ENCODE peak calls at places on chromosomes 12 and 14, in four cellular contexts. L is foreskin keratinocyte, O is aorta, T is Panc1. F is an unnamed sample.

GRCh38 chr14:101477648-101478047 is 83.6 kb upstream of the DIO3 start:
- DNase-seq in T (no peak), O (no peak), L (no peak), F (no peak)

GRCh38 chr14:42316746-42317145 is 710.1 kb downstream of the LRFN5 start:
- DNase-seq in L (no peak), T (no peak), O (no peak), F (no peak)

GRCh38 chr12:15886372-15887042 is 4.3 kb downstream of the STRAP start:
- DNase-seq in O (no peak), L (no peak), T (no peak), F (no peak)

GRCh38 chr12:571795-572531 is 91.3 kb downstream of the NINJ2 start:
- DNase-seq in T (peak), O (peak), L (peak), F (no peak)

GRCh38 chr14:61076531-61076930 is 95.5 kb downstream of the SLC38A6 start:
- DNase-seq in O (no peak), T (no peak), L (no peak), F (no peak)

GRCh38 chr14:73269729-73270651 is 32.7 kb downstream of the PAPLN start:
- DNase-seq in L (no peak), T (no peak), O (peak), F (no peak)

GRCh38 chr12:53102883-53103807 is at the start of gene SOAT2:
- DNase-seq in T (no peak), L (no peak), O (peak), F (no peak)

GRCh38 chr12:123989753-123990152 is 16.7 kb downstream of the ZNF664 start:
- DNase-seq in T (no peak), O (no peak), L (no peak), F (no peak)

GRCh38 chr14:84003316-84003715 is 1526.6 kb upstream of the FLRT2 start:
- DNase-seq in T (no peak), L (no peak), O (no peak), F (no peak)

GRCh38 chr12:10194160-10194559 is 15.3 kb downstream of the TMEM52B start:
- DNase-seq in L (no peak), O (no peak), T (no peak), F (no peak)

GRCh38 chr14:102957222-102957621 is 34.8 kb downstream of the AMN start:
- DNase-seq in O (no peak), T (no peak), L (no peak), F (no peak)

GRCh38 chr12:41532072-41532471 is 344.0 kb downstream of the PDZRN4 start:
- DNase-seq in L (no peak), O (no peak), T (no peak), F (no peak)

GRCh38 chr12:130847097-130847496 is 8.0 kb upstream of the STX2 start:
- DNase-seq in O (no peak), T (no peak), L (no peak), F (no peak)

GRCh38 chr12:57571926-57572762 is 18.8 kb upstream of the PIP4K2C start:
- DNase-seq in T (no peak), L (no peak), O (no peak), F (no peak)

GRCh38 chr14:64937821-64938193 is 4.7 kb downstream of the GPX2 start:
- DNase-seq in L (no peak), T (no peak), O (no peak), F (no peak)

GRCh38 chr12:6532927-6533652 is 1.2 kb upstream of the GAPDH start:
- DNase-seq in T (no peak), L (no peak), O (peak), F (no peak)

GRCh38 chr12:2523881-2524561 is 270.7 kb upstream of the FKBP4 start:
- DNase-seq in O (no peak), T (no peak), L (no peak), F (no peak)

GRCh38 chr12:44875954-44876553 is at the start of gene NELL2:
- DNase-seq in L (no peak), T (no peak), O (peak), F (no peak)

GRCh38 chr14:61838661-61839060 is 76.4 kb downstream of the SNAPC1 start:
- DNase-seq in T (no peak), L (no peak), O (no peak), F (no peak)

GRCh38 chr14:91282954-91283645 is 38.6 kb upstream of the GPR68 start:
- DNase-seq in L (no peak), T (no peak), O (no peak), F (no peak)

GRCh38 chr12:33486058-33486457 is 46.4 kb upstream of the SYT10 start:
- DNase-seq in O (no peak), T (no peak), L (no peak), F (no peak)

GRCh38 chr12:177336-177979 is 36.5 kb downstream of the SLC6A12 start:
- DNase-seq in L (no peak), T (no peak), O (no peak), F (no peak)

GRCh38 chr12:121709478-121709890 is 3.1 kb upstream of the TMEM120B start:
- DNase-seq in T (no peak), L (peak), O (no peak), F (peak)

GRCh38 chr14:94341654-94342333 is 18.7 kb upstream of the SERPINA6 start:
- DNase-seq in O (no peak), T (no peak), L (peak), F (peak)

GRCh38 chr12:15856097-15856982 is 25.8 kb upstream of the STRAP start:
- DNase-seq in L (no peak), T (peak), O (no peak), F (peak)

GRCh38 chr12:123813349-123813748 is 51.2 kb downstream of the DNAH10 start:
- DNase-seq in T (no peak), L (no peak), O (no peak), F (no peak)

GRCh38 chr12:108667349-108667748 is 33.7 kb upstream of the SELPLG start:
- DNase-seq in L (no peak), O (no peak), T (no peak), F (no peak)
- H3K27ac ChIP-seq in L (no peak), O (no peak), T (no peak), F (peak)

DNA sequence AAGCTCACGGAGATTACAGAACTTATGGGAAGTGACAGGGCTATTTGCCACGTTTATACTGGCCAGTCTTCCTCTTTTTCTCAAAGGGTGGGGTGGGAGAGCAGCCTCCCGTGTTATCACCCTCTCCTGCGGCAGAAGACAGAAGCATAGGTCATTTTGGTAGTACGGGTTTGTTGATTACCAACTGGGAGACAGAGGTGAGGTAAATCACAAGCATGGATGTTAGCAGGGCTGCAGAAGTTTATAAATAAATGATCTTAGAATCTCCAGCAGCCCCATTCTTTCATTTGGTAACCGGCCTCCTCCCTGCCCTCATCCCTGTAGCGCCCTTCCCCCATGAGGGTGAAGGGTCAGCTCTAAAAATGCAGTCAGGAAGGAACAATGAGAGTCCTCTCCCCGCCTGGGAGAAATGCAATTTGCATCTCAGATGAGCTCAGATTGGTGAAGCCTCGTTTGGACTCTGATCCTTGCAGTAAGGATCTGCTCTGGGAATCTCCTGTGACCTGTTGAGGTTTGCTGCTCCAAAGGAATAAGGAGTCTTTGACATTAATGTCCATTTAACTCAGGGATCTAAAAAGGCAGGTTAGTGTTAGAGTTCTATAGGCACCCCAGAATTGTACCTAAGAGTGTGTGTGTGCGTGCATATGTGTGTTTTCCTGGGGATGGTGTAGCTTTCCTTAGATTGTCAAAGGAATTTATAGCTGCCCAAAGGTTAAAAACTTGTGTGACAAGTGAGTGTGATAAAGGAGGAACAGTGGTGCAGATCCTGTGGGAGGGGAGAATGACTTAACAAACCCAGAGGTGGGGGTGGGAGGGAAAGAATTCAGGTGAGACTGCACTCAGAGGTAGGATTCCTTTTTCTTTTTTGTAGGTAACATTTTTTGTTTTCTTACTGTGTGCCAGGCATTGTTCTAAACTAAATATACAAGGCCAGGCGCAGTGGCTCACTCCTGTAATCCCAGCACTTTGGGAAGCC is 45.0 kb upstream of the SINHCAF start:
- DNase-seq in T (no peak), O (no peak), L (no peak), F (no peak)
- H3K27ac ChIP-seq in T (peak), O (no peak), L (peak), F (peak)

GRCh38 chr14:69288001-69288771 is 28.2 kb downstream of the GALNT16 start:
- DNase-seq in L (no peak), T (no peak), O (no peak), F (no peak)
- H3K27ac ChIP-seq in L (no peak), T (no peak), O (no peak), F (no peak)

GRCh38 chr14:104694475-104694950 is 5.1 kb downstream of the INF2 start:
- DNase-seq in L (no peak), O (no peak), T (no peak), F (no peak)
- H3K27ac ChIP-seq in L (no peak), O (no peak), T (peak), F (no peak)

GRCh38 chr12:46773537-46773936 is 52.3 kb downstream of the SLC38A4 start:
- DNase-seq in T (no peak), L (no peak), O (no peak), F (no peak)

GRCh38 chr12:46778415-46778814 is 47.4 kb downstream of the SLC38A4 start:
- DNase-seq in O (no peak), L (no peak), T (no peak), F (no peak)

GRCh38 chr12:46777587-46777986 is 48.2 kb downstream of the SLC38A4 start:
- DNase-seq in L (no peak), O (no peak), T (no peak), F (no peak)

GRCh38 chr12:46774011-46774633 is 51.7 kb downstream of the SLC38A4 start:
- DNase-seq in O (no peak), T (no peak), L (no peak), F (no peak)

DNA sequence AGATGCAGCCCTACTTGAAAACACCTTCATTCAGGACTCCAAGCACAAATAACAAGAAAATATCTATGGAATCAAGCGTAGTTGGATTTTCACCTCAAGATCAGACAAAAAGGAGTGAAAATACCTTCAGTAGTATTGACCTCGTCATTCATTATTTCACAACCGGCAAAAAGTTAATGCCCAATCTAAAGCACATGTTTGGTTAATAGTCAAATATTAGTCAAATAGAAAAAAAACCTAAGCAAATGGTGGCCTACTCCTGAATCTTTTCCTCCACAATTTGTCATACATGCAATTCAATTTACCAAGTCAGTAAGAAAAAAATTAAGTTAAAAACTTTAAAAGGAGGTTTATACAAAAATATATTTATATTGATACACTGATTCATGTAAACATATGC is 50.0 kb downstream of the SLC38A4 start:
- DNase-seq in L (no peak), T (no peak), O (no peak), F (no peak)
- H3K27ac ChIP-seq in L (no peak), T (no peak), O (no peak), F (no peak)

GRCh38 chr12:68332726-68333630 is 816 bp upstream of the MDM1 start:
- DNase-seq in O (no peak), T (no peak), L (no peak), F (no peak)
- H3K27ac ChIP-seq in O (no peak), T (peak), L (no peak), F (no peak)

GRCh38 chr12:116492703-116493324 is 66.4 kb upstream of the MAP1LC3B2 start:
- DNase-seq in L (peak), O (no peak), T (peak), F (no peak)

GRCh38 chr12:116490481-116490880 is 68.7 kb upstream of the MAP1LC3B2 start:
- DNase-seq in O (no peak), T (no peak), L (no peak), F (no peak)

GRCh38 chr12:116498471-116498870 is 60.7 kb upstream of the MAP1LC3B2 start:
- DNase-seq in L (no peak), O (no peak), T (no peak), F (no peak)

GRCh38 chr12:116497051-116497529 is 62.1 kb upstream of the MAP1LC3B2 start:
- DNase-seq in T (no peak), O (no peak), L (no peak), F (no peak)

GRCh38 chr12:116495260-116495659 is 63.9 kb upstream of the MAP1LC3B2 start:
- DNase-seq in L (no peak), T (no peak), O (no peak), F (no peak)
- H3K27ac ChIP-seq in L (no peak), T (peak), O (no peak), F (no peak)

F was measured in epithelial cell of prostate.